ENCODE peak calls at places on chromosome 13, in ten cellular contexts. P, L, M, E, G, Z, I, X, C and F are unnamed samples.

GRCh38 chr13:72884111-72884510 is 102.2 kb downstream of the PIBF1 start:
- DNase-seq in P (no peak), L (peak), M (no peak), E (no peak), G (no peak), Z (no peak), I (no peak), X (no peak), C (no peak), F (no peak)

GRCh38 chr13:42996584-42996983 is 4.5 kb upstream of the EPSTI1 start:
- DNase-seq in P (no peak), L (peak), M (no peak), E (peak), G (no peak), Z (peak), I (no peak), X (no peak), C (no peak), F (no peak)

GRCh38 chr13:32031025-32031814 is at the start of gene FRY:
- DNase-seq in P (peak), L (peak), M (peak), E (no peak), G (peak), Z (no peak), I (peak), X (peak), C (peak), F (peak)

GRCh38 chr13:98942485-98942884 is 35.4 kb downstream of the DOCK9 start:
- DNase-seq in P (no peak), L (no peak), M (no peak), E (no peak), G (no peak), Z (no peak), I (no peak), X (no peak), C (no peak), F (no peak)

GRCh38 chr13:38979891-38980627 is 10.6 kb downstream of the STOML3 start:
- DNase-seq in P (no peak), L (peak), M (peak), E (no peak), G (peak), Z (no peak), I (no peak), X (no peak), C (peak), F (no peak)

GRCh38 chr13:78978381-78978998 is 319.5 kb upstream of the OBI1 start:
- DNase-seq in P (no peak), L (peak), M (peak), E (peak), G (peak), Z (peak), I (peak), X (peak), C (no peak), F (peak)

GRCh38 chr13:66358564-66358963 is 871.6 kb downstream of the PCDH9 start:
- DNase-seq in P (no peak), L (no peak), M (no peak), E (no peak), G (no peak), Z (no peak), I (no peak), X (no peak), C (no peak), F (no peak)

GRCh38 chr13:47426126-47426849 is 529.4 kb upstream of the HTR2A start:
- DNase-seq in P (no peak), L (peak), M (no peak), E (peak), G (no peak), Z (no peak), I (no peak), X (no peak), C (no peak), F (no peak)

GRCh38 chr13:31638577-31638976 is 100.7 kb upstream of the RXFP2 start:
- DNase-seq in P (no peak), L (peak), M (no peak), E (no peak), G (no peak), Z (peak), I (no peak), X (no peak), C (no peak), F (no peak)

GRCh38 chr13:22773475-22773874 is 407.3 kb upstream of the SGCG start:
- DNase-seq in P (no peak), L (no peak), M (no peak), E (no peak), G (no peak), Z (no peak), I (no peak), X (no peak), C (no peak), F (no peak)

DNA sequence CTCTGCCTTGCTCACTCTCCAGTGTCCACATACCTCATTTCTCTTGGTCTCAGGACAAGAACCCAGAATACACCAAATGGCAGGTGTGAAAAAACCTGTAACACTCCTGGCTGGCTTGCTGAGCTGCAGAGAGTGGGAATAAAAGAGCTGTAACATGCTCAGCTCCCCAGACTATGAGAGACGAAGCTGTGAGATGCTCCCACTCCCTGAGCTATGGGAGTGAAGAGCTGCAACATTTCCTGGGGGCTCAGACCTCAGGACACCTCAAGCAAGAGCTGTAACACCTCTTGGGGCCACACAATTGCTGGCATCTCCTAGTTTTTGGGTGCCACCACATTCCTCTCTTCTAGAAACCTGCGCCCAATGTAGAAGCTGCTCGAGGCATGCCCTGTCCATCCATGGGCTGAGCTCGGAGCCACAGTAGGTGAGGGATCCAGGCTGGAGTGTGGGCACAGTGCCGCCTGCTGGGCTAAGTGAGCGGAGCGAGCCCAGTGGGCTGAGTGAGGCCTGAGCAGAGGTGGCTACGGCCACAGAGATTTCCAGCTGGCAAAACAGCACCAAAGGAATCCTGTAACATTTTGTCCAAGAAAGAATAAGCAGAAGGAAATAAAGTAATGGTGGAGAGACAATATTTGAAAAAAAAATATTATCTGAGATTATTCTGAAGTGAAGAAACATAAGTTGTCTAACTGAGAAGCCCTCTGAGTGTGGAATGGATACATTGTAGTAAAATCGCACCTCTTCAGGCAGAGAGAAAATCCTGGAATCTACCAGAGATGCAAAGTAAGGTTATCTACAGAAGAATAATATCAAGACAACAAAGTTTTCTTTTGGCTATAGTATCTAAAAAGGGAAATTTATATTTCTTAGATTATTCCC is 186.2 kb upstream of the PCDH9 start:
- DNase-seq in P (no peak), L (peak), M (peak), E (no peak), G (peak), Z (peak), I (peak), X (no peak), C (peak), F (no peak)
- TF ChIP-seq CTCF in P (no peak), L (peak), M (no peak), E (peak), G (peak), Z (peak), I (peak), X (no peak), C (no peak), F (peak)

GRCh38 chr13:36363464-36363863 is 17.3 kb upstream of the SPART start:
- DNase-seq in P (no peak), L (no peak), M (no peak), E (no peak), G (no peak), Z (no peak), I (no peak), X (no peak), C (no peak), F (no peak)

GRCh38 chr13:36359301-36359950 is 13.2 kb upstream of the SPART start:
- DNase-seq in P (no peak), L (no peak), M (no peak), E (no peak), G (no peak), Z (no peak), I (no peak), X (no peak), C (no peak), F (no peak)

GRCh38 chr13:36360863-36361262 is 14.7 kb upstream of the SPART start:
- DNase-seq in P (no peak), L (no peak), M (no peak), E (no peak), G (no peak), Z (no peak), I (no peak), X (no peak), C (no peak), F (no peak)

GRCh38 chr13:36362914-36363313 is 16.7 kb upstream of the SPART start:
- DNase-seq in P (no peak), L (no peak), M (no peak), E (no peak), G (no peak), Z (no peak), I (no peak), X (no peak), C (no peak), F (no peak)

DNA sequence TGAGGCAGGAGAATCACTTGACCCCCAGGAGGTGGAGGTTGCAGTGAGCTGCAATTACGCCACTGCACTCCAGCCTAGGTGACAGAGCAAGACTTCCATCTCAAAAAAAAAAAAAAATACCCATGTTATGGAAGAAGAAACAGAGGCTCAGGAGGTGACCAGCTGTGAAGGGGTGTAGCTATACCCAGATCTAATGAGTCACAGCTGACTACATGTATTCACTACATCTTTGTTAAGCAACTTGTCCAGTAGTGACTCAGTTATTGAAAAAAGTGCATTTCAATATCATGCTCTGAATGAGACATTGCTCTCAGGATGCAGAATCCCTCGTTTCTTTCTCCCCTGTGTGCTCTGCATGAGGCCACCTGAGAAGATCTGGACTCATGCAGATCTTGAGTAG is 16.1 kb upstream of the SPART start:
- DNase-seq in P (no peak), L (peak), M (no peak), E (peak), G (no peak), Z (peak), I (no peak), X (no peak), C (no peak), F (no peak)
- TF ChIP-seq CTCF in P (no peak), L (no peak), M (no peak), E (no peak), G (no peak), Z (no peak), I (no peak), X (no peak), C (no peak), F (no peak)

GRCh38 chr13:70357031-70357430 is 248.8 kb upstream of the KLHL1 start:
- DNase-seq in P (no peak), L (no peak), M (no peak), E (no peak), G (no peak), Z (no peak), I (no peak), X (no peak), C (no peak), F (no peak)

GRCh38 chr13:70347947-70348620 is 239.8 kb upstream of the KLHL1 start:
- DNase-seq in P (no peak), L (no peak), M (no peak), E (no peak), G (no peak), Z (no peak), I (no peak), X (no peak), C (no peak), F (no peak)

GRCh38 chr13:70353096-70353495 is 244.8 kb upstream of the KLHL1 start:
- DNase-seq in P (no peak), L (no peak), M (no peak), E (no peak), G (peak), Z (no peak), I (no peak), X (no peak), C (no peak), F (no peak)
- TF ChIP-seq CTCF in P (no peak), L (no peak), M (no peak), E (no peak), G (peak), Z (no peak), I (peak), X (no peak), C (no peak), F (no peak)

DNA sequence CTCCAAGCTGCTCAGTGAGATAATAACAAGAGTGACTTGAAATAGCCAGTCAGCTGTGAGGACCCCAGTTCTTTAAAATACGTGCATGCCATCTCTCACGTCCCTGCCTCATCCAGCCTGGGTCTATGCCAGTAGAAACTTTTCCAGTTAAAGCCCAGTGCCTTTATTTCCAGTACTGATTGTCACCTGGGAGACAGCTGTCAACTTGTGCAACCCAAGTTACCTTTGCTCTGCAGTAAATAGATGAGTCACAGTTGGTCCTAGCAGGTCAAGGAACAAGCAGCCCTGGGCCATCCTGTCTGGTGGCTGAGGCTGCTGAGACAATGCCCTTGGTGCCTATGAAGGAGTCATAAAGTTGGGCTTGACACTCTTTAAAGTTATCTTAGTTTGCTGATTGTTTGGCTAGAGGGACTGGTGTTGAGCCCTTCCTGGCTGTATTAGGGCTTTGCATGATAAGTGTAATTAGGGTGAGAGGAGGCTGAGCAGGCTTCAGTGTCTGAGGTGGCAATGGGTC is 228.7 kb downstream of the LACC1 start:
- DNase-seq in P (no peak), L (no peak), M (peak), E (no peak), G (no peak), Z (no peak), I (peak), X (no peak), C (no peak), F (no peak)
- TF ChIP-seq CTCF in P (no peak), L (no peak), M (no peak), E (no peak), G (no peak), Z (no peak), I (no peak), X (no peak), C (no peak), F (no peak)

GRCh38 chr13:100789481-100789880 is 114.9 kb upstream of the TMTC4 start:
- DNase-seq in P (no peak), L (peak), M (no peak), E (no peak), G (no peak), Z (no peak), I (no peak), X (peak), C (no peak), F (no peak)
- TF ChIP-seq CTCF in P (no peak), L (no peak), M (no peak), E (no peak), G (no peak), Z (no peak), I (no peak), X (peak), C (no peak), F (no peak)

DNA sequence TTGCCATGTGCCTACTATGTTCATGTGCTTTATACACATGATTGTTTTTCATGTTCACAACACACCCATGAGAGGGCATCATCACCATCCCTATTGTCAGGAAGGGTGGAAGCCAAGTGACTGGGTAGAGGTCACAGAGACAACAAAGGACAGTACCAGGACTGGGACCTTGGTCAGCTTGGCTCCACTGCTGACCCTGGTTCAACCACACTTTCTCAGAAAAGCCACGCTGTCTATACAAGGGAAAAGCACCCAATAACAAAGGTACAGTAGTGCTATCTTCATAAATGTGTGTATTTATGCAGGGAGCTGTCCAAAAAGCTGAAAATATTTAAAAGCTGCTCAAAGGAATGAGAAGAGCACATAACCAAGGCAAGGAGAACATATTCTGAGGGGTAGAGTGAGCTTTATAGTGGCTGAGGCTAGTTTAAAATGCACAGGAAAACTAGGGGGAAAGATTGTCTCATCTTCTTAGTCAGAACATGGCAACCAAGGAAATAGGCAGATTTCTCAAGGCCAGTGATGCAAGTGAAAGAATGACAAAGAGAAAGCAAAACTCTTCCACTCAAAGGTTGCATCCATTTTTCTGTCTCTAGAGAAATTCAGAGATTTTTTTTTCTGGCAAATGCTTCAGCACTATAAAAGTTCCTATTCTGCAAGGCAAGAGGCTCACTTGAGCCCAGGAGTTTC is 415.0 kb downstream of the FOXO1 start:
- DNase-seq in P (no peak), L (peak), M (no peak), E (no peak), G (no peak), Z (no peak), I (no peak), X (no peak), C (no peak), F (peak)
- TF ChIP-seq CTCF in P (no peak), L (no peak), M (no peak), E (no peak), G (no peak), Z (no peak), I (no peak), X (no peak), C (no peak), F (no peak)

GRCh38 chr13:111505175-111505777 is 184.8 kb downstream of the TEX29 start:
- DNase-seq in P (no peak), L (no peak), M (no peak), E (no peak), G (peak), Z (no peak), I (no peak), X (no peak), C (no peak), F (no peak)
- TF ChIP-seq CTCF in P (no peak), L (no peak), M (no peak), E (no peak), G (peak), Z (no peak), I (peak), X (no peak), C (peak), F (peak)